ENCODE peak calls at places on chromosomes 7 and 10, in eight cellular contexts. X, M, O, E, S, Y, Z and V are unnamed samples.

GRCh38 chr7:821688-822087 is 10.6 kb upstream of the SUN1 start:
- DNase-seq in X (no peak), M (no peak), O (peak; percentile 69), E (peak; percentile 41), S (no peak), Y (no peak), Z (no peak), V (no peak)

GRCh38 chr7:42226354-42226941 is 10.6 kb downstream of the GLI3 start:
- DNase-seq in X (no peak), M (no peak), O (no peak), E (no peak), S (no peak), Y (no peak), Z (no peak), V (no peak)

GRCh38 chr7:153886506-153887391 is 165.4 kb upstream of the DPP6 start:
- DNase-seq in X (peak; percentile 19), M (no peak), O (peak; percentile 63), E (no peak), S (peak; percentile 0), Y (no peak), Z (no peak), V (no peak)

GRCh38 chr7:86747698-86748097 is 104.0 kb downstream of the GRM3 start:
- DNase-seq in X (no peak), M (no peak), O (no peak), E (no peak), S (no peak), Y (no peak), Z (no peak), V (no peak)

GRCh38 chr10:72056932-72057751 is 31.2 kb downstream of the SPOCK2 start:
- DNase-seq in X (no peak), M (no peak), O (no peak), E (no peak), S (no peak), Y (no peak), Z (no peak), V (no peak)

GRCh38 chr7:30931927-30932540 is 20.4 kb downstream of the AQP1 start:
- DNase-seq in X (peak; percentile 3), M (no peak), O (peak; percentile 52), E (peak; percentile 32), S (no peak), Y (no peak), Z (peak; percentile 64), V (no peak)

GRCh38 chr10:126302195-126302594 is 86.1 kb downstream of the ADAM12 start:
- DNase-seq in X (no peak), M (no peak), O (no peak), E (no peak), S (no peak), Y (no peak), Z (no peak), V (no peak)

GRCh38 chr10:67779455-67780205 is 58.4 kb downstream of the DNAJC12 start:
- DNase-seq in X (peak; percentile 90), M (peak; percentile 79), O (peak; percentile 77), E (no peak), S (peak; percentile 82), Y (no peak), Z (peak; percentile 65), V (peak; percentile 80)

GRCh38 chr10:132395704-132396494 is 1.1 kb upstream of the PWWP2B start:
- DNase-seq in X (peak; percentile 88), M (peak; percentile 51), O (peak; percentile 90), E (peak; percentile 95), S (no peak), Y (peak; percentile 87), Z (no peak), V (peak; percentile 80)

GRCh38 chr7:129530881-129531391 is 28.6 kb downstream of the SMKR1 start:
- DNase-seq in X (peak; percentile 13), M (peak; percentile 82), O (no peak), E (peak; percentile 2), S (peak; percentile 63), Y (no peak), Z (peak; percentile 97), V (no peak)

GRCh38 chr10:84337199-84337598 is 8.8 kb downstream of the CCSER2 start:
- DNase-seq in X (no peak), M (peak; percentile 46), O (no peak), E (no peak), S (no peak), Y (no peak), Z (peak; percentile 67), V (no peak)

GRCh38 chr10:27099448-27099847 is 846 bp downstream of the ANKRD26 start:
- DNase-seq in X (no peak), M (no peak), O (no peak), E (no peak), S (no peak), Y (no peak), Z (no peak), V (no peak)

GRCh38 chr7:139825666-139826290 is 3.3 kb upstream of the TBXAS1 start:
- DNase-seq in X (peak; percentile 19), M (peak; percentile 29), O (no peak), E (no peak), S (peak; percentile 65), Y (no peak), Z (no peak), V (no peak)

GRCh38 chr10:91681361-91682276 is 48.7 kb upstream of the PPP1R3C start:
- DNase-seq in X (no peak), M (no peak), O (no peak), E (no peak), S (no peak), Y (no peak), Z (no peak), V (no peak)

GRCh38 chr10:24444337-24444736 is 235.4 kb downstream of the KIAA1217 start:
- DNase-seq in X (no peak), M (peak; percentile 90), O (no peak), E (no peak), S (peak; percentile 93), Y (no peak), Z (peak; percentile 62), V (no peak)

GRCh38 chr10:4390219-4390618 is 435.8 kb upstream of the AKR1E2 start:
- DNase-seq in X (no peak), M (peak; percentile 3), O (no peak), E (no peak), S (no peak), Y (no peak), Z (no peak), V (no peak)

GRCh38 chr10:4383683-4384082 is 442.3 kb upstream of the AKR1E2 start:
- DNase-seq in X (no peak), M (peak; percentile 33), O (no peak), E (no peak), S (no peak), Y (no peak), Z (no peak), V (no peak)

GRCh38 chr10:4384254-4384653 is 441.8 kb upstream of the AKR1E2 start:
- DNase-seq in X (no peak), M (peak; percentile 53), O (no peak), E (no peak), S (peak; percentile 89), Y (no peak), Z (no peak), V (no peak)

GRCh38 chr10:4382811-4383210 is 443.2 kb upstream of the AKR1E2 start:
- DNase-seq in X (no peak), M (peak; percentile 39), O (no peak), E (no peak), S (no peak), Y (no peak), Z (no peak), V (no peak)

GRCh38 chr10:4385491-4385890 is 440.5 kb upstream of the AKR1E2 start:
- DNase-seq in X (no peak), M (no peak), O (no peak), E (no peak), S (no peak), Y (no peak), Z (no peak), V (no peak)
- TF ChIP-seq CTCF in X (no peak), M (no peak), O (no peak), E (no peak), S (no peak), Y (no peak), Z (no peak), V (no peak)

GRCh38 chr10:58994226-58995057 is 182.0 kb upstream of the PHYHIPL start:
- DNase-seq in X (peak; percentile 40), M (no peak), O (no peak), E (no peak), S (peak; percentile 10), Y (no peak), Z (no peak), V (no peak)

GRCh38 chr10:58996063-58996462 is 180.4 kb upstream of the PHYHIPL start:
- DNase-seq in X (no peak), M (no peak), O (no peak), E (no peak), S (no peak), Y (no peak), Z (no peak), V (no peak)

GRCh38 chr10:58996866-58997265 is 179.6 kb upstream of the PHYHIPL start:
- DNase-seq in X (no peak), M (no peak), O (no peak), E (no peak), S (no peak), Y (no peak), Z (no peak), V (no peak)

GRCh38 chr10:58993480-58994221 is 182.8 kb upstream of the PHYHIPL start:
- DNase-seq in X (no peak), M (no peak), O (no peak), E (no peak), S (no peak), Y (no peak), Z (no peak), V (no peak)

GRCh38 chr10:58995058-58995596 is 181.3 kb upstream of the PHYHIPL start:
- DNase-seq in X (no peak), M (no peak), O (no peak), E (no peak), S (no peak), Y (no peak), Z (no peak), V (no peak)
- H3K4me3 ChIP-seq in X (no peak overlapping the region), M (no peak overlapping the region), O (no peak overlapping the region), E (no peak overlapping the region), S (no peak overlapping the region), Y (no peak overlapping the region), Z (no peak overlapping the region), V (no peak overlapping the region)

GRCh38 chr10:35378547-35379210 is 42.4 kb downstream of the CCNY start:
- DNase-seq in X (no peak), M (no peak), O (no peak), E (no peak), S (peak; percentile 67), Y (no peak), Z (no peak), V (no peak)

GRCh38 chr10:35377050-35377723 is 40.9 kb downstream of the CCNY start:
- DNase-seq in X (no peak), M (no peak), O (no peak), E (no peak), S (no peak), Y (no peak), Z (no peak), V (no peak)

GRCh38 chr10:35371731-35372130 is 35.4 kb downstream of the CCNY start:
- DNase-seq in X (no peak), M (no peak), O (no peak), E (no peak), S (no peak), Y (no peak), Z (no peak), V (no peak)

GRCh38 chr10:35372329-35372728 is 36.0 kb downstream of the CCNY start:
- DNase-seq in X (no peak), M (peak; percentile 60), O (peak; percentile 83), E (no peak), S (peak; percentile 68), Y (peak; percentile 31), Z (no peak), V (no peak)

GRCh38 chr10:35375091-35375765 is 38.9 kb downstream of the CCNY start:
- DNase-seq in X (no peak), M (no peak), O (no peak), E (no peak), S (peak; percentile 32), Y (no peak), Z (no peak), V (no peak)
- TF ChIP-seq CTCF in X (no peak), M (peak; percentile 16), O (no peak), E (no peak), S (no peak), Y (no peak), Z (no peak), V (no peak)

GRCh38 chr10:119078422-119079179 is 2.0 kb downstream of the EIF3A start:
- DNase-seq in X (no peak), M (no peak), O (no peak), E (no peak), S (no peak), Y (no peak), Z (no peak), V (no peak)
- H3K4me3 ChIP-seq in X (peak overlapping the region; percentile 96), M (peak overlapping the region; percentile 90), O (no peak overlapping the region), E (peak overlapping the region; percentile 91), S (peak overlapping the region; percentile 96), Y (peak overlapping the region; percentile 82), Z (peak overlapping the region; percentile 84), V (peak overlapping the region; percentile 88)